ENCODE peak calls at places on chromosome 3, in four cellular contexts. Z is adrenal gland, M is psoas muscle, W is A549. U is an unnamed sample. For H3K4me1, the result is how much of the 10 kb centered on the place peaks cover.

GRCh38 chr3:192422998-192423349 is 304.4 kb downstream of the FGF12 start:
- DNase-seq in M (no peak), W (no peak), Z (no peak), U (no peak)

GRCh38 chr3:70738310-70738681 is 425.9 kb upstream of the MDFIC2 start:
- DNase-seq in Z (no peak), W (no peak), M (no peak), U (no peak)

GRCh38 chr3:114994554-114995341 is 152.3 kb downstream of the ZBTB20 start:
- DNase-seq in M (no peak), Z (no peak), W (no peak), U (no peak)

GRCh38 chr3:149908558-149908957 is 62.1 kb downstream of the PFN2 start:
- DNase-seq in Z (no peak), M (no peak), W (no peak), U (no peak)

GRCh38 chr3:183826448-183826847 is 1.1 kb upstream of the MAP6D1 start:
- DNase-seq in M (peak), W (no peak), Z (peak), U (no peak)

GRCh38 chr3:64911138-64911537 is 223.3 kb upstream of the ADAMTS9 start:
- DNase-seq in Z (no peak), M (no peak), W (no peak), U (no peak)

GRCh38 chr3:42654331-42655201 is 1.1 kb downstream of the ZBTB47 start:
- DNase-seq in M (peak), Z (peak), W (no peak), U (peak)

GRCh38 chr3:186121968-186122367 is 13.1 kb upstream of the ETV5 start:
- DNase-seq in W (no peak), Z (no peak), M (no peak), U (no peak)

GRCh38 chr3:150871192-150871591 is 34.0 kb downstream of the MINDY4B start:
- DNase-seq in Z (no peak), W (no peak), M (no peak), U (no peak)

GRCh38 chr3:38649500-38650247 is at the start of gene SCN5A:
- DNase-seq in M (peak), W (peak), Z (peak), U (peak)

GRCh38 chr3:119294402-119294888 is 262 bp downstream of the ARHGAP31 start:
- DNase-seq in W (peak), M (peak), Z (peak), U (peak)

GRCh38 chr3:4978966-4979400 is 254 bp upstream of the BHLHE40 start:
- DNase-seq in M (peak), Z (peak), W (peak), U (peak)

GRCh38 chr3:148042663-148043445 is 633.7 kb downstream of the ZIC1 start:
- DNase-seq in Z (no peak), M (no peak), W (no peak), U (no peak)

GRCh38 chr3:45509038-45509767 is 85.3 kb upstream of the LIMD1 start:
- DNase-seq in M (no peak), Z (no peak), W (no peak), U (no peak)

GRCh38 chr3:102169915-102170479 is 264.8 kb upstream of the ZPLD1 start:
- DNase-seq in M (no peak), W (no peak), Z (no peak), U (no peak)

GRCh38 chr3:102466001-102466400 is 31.2 kb downstream of the ZPLD1 start:
- DNase-seq in Z (no peak), W (no peak), M (no peak), U (no peak)

GRCh38 chr3:32175607-32176197 is 62.8 kb upstream of the CMTM8 start:
- DNase-seq in W (peak), M (no peak), Z (peak), U (peak)

GRCh38 chr3:148084931-148085330 is 612.8 kb upstream of the AGTR1 start:
- DNase-seq in Z (no peak), M (no peak), W (no peak), U (no peak)

DNA sequence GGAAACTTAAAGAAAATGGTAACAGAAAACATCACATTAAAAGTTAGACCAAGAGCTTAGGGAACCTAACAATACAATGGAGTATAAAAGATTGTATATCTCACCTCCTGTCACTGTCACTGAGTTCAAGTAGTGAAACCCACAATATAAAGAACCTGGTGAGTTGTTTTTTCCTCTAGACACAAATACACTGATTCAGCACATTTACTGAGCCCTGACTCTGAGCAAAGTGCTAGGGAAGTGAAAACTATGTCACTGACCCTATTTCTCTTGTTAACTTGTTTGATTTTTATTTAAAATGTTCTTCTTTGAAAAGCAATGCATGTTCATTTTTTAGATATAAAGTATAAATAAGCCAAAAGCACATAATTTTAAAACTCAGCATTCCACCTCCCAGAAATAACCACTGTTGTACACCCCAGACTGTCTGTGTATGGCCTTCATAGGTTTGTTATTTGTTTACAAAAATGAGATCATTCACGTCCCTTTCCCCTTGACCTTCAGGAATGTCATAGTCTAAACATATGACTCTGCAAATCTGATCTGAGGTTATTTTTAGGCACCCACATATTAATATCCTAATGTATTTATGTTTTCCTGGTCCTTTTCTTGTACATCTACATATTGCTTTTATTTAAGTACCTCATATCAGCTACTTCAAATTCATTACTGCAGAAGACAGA is 69.2 kb upstream of the CSTA start:
- DNase-seq in Z (no peak), W (no peak), M (no peak), U (no peak)
- H3K27ac ChIP-seq in Z (peak), W (no peak), M (no peak), U (no peak)

DNA sequence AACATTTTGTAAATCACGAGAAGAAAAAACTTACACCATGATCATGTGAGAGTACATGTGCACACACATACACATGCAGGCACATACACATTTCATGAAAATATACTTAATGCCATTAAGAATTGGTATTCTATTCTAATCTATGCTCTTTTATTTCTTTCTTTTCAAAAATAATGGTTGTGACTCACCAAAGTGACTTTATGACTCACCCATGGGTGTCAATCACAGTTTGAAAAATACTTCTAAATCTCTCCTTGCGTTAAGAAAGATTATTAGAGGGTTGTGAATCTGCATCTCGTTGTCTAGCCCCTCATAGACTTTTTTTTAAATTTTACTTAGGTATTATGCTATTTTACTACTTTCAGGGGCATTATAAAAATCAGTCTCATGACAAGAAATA is 254.2 kb downstream of the TUSC7 start:
- DNase-seq in Z (no peak), M (no peak), W (no peak), U (no peak)
- H3K4me1 ChIP-seq in Z (under half), M (under half), W (under half), U (under half)

GRCh38 chr3:157360044-157360443 is 76.6 kb upstream of the PTX3 start:
- DNase-seq in W (peak), Z (peak), M (no peak), U (no peak)
- H3K4me3 ChIP-seq in W (no peak), Z (no peak), M (no peak), U (no peak)

GRCh38 chr3:179071161-179071568 is 444 bp downstream of the ZMAT3 start:
- DNase-seq in M (no peak), W (peak), Z (no peak), U (peak)
- H3K27ac ChIP-seq in M (peak), W (peak), Z (peak), U (peak)

GRCh38 chr3:72448375-72448823 is 399.8 kb downstream of the SHQ1 start:
- DNase-seq in W (no peak), M (peak), Z (peak), U (no peak)
- H3K4me1 ChIP-seq in W (under half), M (under half), Z (under half), U (under half)

GRCh38 chr3:60046212-60046611 is 996.4 kb upstream of the CFAP20DC start:
- DNase-seq in Z (no peak), W (no peak), M (no peak), U (no peak)

GRCh38 chr3:60048447-60048848 is 998.6 kb upstream of the CFAP20DC start:
- DNase-seq in W (no peak), M (no peak), Z (no peak), U (peak)

GRCh38 chr3:60047426-60048200 is 997.8 kb upstream of the CFAP20DC start:
- DNase-seq in W (no peak), M (no peak), Z (no peak), U (no peak)

DNA sequence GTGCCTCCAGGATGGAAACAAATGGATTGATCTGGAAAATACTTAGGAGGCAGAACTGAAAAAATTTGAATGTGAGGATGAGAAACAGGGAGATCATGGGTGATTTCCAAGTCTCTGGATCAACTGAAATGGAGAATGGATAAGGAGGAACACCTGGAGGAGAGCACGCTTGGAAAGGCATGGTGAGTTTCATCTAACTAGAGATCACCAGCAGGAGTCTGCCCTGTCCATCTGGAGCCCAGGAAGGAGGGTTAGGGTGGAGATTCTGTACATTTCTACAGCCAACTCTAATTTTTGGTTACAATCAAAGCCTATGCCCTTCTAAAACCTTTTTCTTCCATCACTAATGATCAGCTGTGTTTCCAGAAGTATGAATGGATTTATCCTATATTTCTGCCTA is 995.9 kb upstream of the CFAP20DC start:
- DNase-seq in W (no peak), Z (no peak), M (no peak), U (no peak)
- H3K4me3 ChIP-seq in W (no peak), Z (no peak), M (no peak), U (no peak)

GRCh38 chr3:159664011-159664410 is 324.6 kb upstream of the IL12A start:
- DNase-seq in W (no peak), Z (no peak), M (no peak), U (no peak)
- H3K27ac ChIP-seq in W (no peak), Z (no peak), M (no peak), U (no peak)

DNA sequence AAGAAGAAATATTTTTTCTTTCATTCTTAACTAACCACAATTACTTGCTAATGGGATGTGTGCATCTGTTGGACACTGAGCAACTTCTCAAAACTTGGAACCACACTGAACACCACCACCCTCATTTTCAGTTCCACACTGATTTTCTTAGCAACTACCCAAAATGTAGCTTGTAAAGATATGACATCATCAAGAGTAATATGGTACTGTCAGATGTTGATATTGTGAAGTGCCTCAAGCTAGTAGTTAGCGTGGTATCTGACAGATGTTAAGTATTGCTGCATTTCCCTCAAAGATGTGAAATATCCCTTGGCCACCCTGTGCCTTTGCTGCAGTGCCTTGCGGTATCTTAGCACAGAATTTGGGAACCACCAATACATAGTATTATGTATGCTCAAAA is 9.3 kb downstream of the RFTN1 start:
- DNase-seq in M (no peak), W (no peak), Z (no peak), U (no peak)
- H3K4me1 ChIP-seq in M (under half), W (under half), Z (under half), U (under half)

GRCh38 chr3:127068111-127068810 is 85.3 kb downstream of the PLXNA1 start:
- DNase-seq in Z (no peak), W (no peak), M (peak), U (no peak)
- H3K4me3 ChIP-seq in Z (no peak), W (no peak), M (no peak), U (no peak)

U was measured in CD4-positive, alpha-beta memory T cell.